ENCODE peak calls at places on chromosomes 5 and 9, in seven cellular contexts. I, D, S, P, A, F and T are unnamed samples.

GRCh38 chr9:126783958-126784357 is 20.9 kb upstream of the ZBTB43 start:
- DNase-seq in F (no peak), S (no peak), D (no peak), I (no peak), A (no peak), P (no peak), T (no peak)

GRCh38 chr5:3787604-3788003 is 192.0 kb downstream of the IRX1 start:
- DNase-seq in D (no peak), F (no peak), A (no peak), P (no peak), I (no peak), S (no peak), T (no peak)

GRCh38 chr9:113582698-113583200 is 119.2 kb downstream of the RGS3 start:
- DNase-seq in P (no peak), I (no peak), F (no peak), S (no peak), A (no peak), D (no peak), T (no peak)

GRCh38 chr5:176644878-176645670 is 2.2 kb upstream of the TSPAN17 start:
- DNase-seq in I (no peak), S (no peak), P (no peak), F (no peak), A (no peak), D (no peak), T (no peak)

GRCh38 chr9:90965911-90966290 is 164.3 kb downstream of the SYK start:
- DNase-seq in F (no peak), A (no peak), I (no peak), D (no peak), P (no peak), S (no peak), T (peak)

GRCh38 chr9:104868303-104868686 is 59.7 kb downstream of the ABCA1 start:
- DNase-seq in P (no peak), F (no peak), S (no peak), D (no peak), A (no peak), I (no peak), T (no peak)

GRCh38 chr5:101455851-101456250 is 552.8 kb upstream of the ST8SIA4 start:
- DNase-seq in S (no peak), P (no peak), F (no peak), I (no peak), D (no peak), A (no peak), T (no peak)

GRCh38 chr9:11025775-11026174 is 413.0 kb upstream of the PTPRD start:
- DNase-seq in D (no peak), S (no peak), A (no peak), I (no peak), F (no peak), P (no peak), T (no peak)

GRCh38 chr5:160369990-160370712 is at the start of gene C1QTNF2:
- DNase-seq in I (peak), A (no peak), D (peak), P (peak), S (peak), F (peak), T (peak)

GRCh38 chr5:136249678-136250266 is 56.8 kb upstream of the SMIM32 start:
- DNase-seq in A (peak), D (peak), F (peak), S (peak), I (peak), P (peak), T (peak)

GRCh38 chr9:138104251-138105122 is 226.9 kb downstream of the CACNA1B start:
- DNase-seq in F (no peak), S (no peak), D (no peak), A (no peak), P (no peak), I (no peak), T (no peak)

GRCh38 chr5:38551020-38552017 is 5.1 kb downstream of the LIFR start:
- DNase-seq in D (peak), I (peak), A (peak), F (peak), P (peak), S (peak), T (peak)

GRCh38 chr5:14665949-14666741 is 1.6 kb downstream of the OTULIN start:
- DNase-seq in A (peak), P (no peak), F (peak), D (no peak), S (peak), I (peak), T (peak)

GRCh38 chr9:92265159-92265558 is 28.3 kb downstream of the IARS1 start:
- DNase-seq in S (peak), P (no peak), D (no peak), A (no peak), F (peak), I (no peak), T (no peak)

GRCh38 chr5:50968296-50969206 is 302.1 kb downstream of the PARP8 start:
- DNase-seq in P (no peak), A (no peak), F (no peak), I (no peak), S (no peak), D (no peak), T (no peak)

GRCh38 chr9:127455299-127455992 is 4.1 kb downstream of the LRSAM1 start:
- DNase-seq in I (no peak), F (no peak), S (no peak), D (no peak), A (peak), P (no peak), T (peak)

GRCh38 chr9:17744786-17745185 is 165.9 kb downstream of the SH3GL2 start:
- DNase-seq in P (no peak), I (peak), F (no peak), D (no peak), A (no peak), S (peak), T (peak)